ENCODE peak calls at places on chromosome 6, in ten cellular contexts. N, X, I, Y, G, E, V, R, T and D are unnamed samples.
A peak's percentile ranks its signal among the peaks of the same experiment; 100 is the strongest.

GRCh38 chr6:55379895-55380294 is 52.6 kb downstream of the GFRAL start:
- DNase-seq in Y (no peak), G (no peak), I (no peak), X (no peak), R (no peak), V (peak; percentile 24), E (peak; percentile 83), N (no peak), T (no peak), D (no peak)

GRCh38 chr6:139763468-139764214 is 389.2 kb upstream of the CITED2 start:
- DNase-seq in Y (no peak), G (no peak), R (no peak), T (no peak), V (peak; percentile 52), X (no peak), E (peak; percentile 40), N (no peak), I (no peak), D (no peak)

GRCh38 chr6:139757766-139758655 is 383.6 kb upstream of the CITED2 start:
- DNase-seq in R (no peak), Y (no peak), X (no peak), G (no peak), N (no peak), I (no peak), V (no peak), E (peak; percentile 69), T (no peak), D (no peak)

GRCh38 chr6:28486988-28487742 is 28.4 kb downstream of the GPX6 start:
- DNase-seq in N (no peak), G (no peak), V (no peak), E (no peak), R (no peak), Y (no peak), I (no peak), T (no peak), X (no peak), D (no peak)

GRCh38 chr6:166330612-166331011 is 11.7 kb downstream of the SFT2D1 start:
- DNase-seq in R (peak; percentile 65), V (peak; percentile 40), Y (no peak), G (no peak), N (peak; percentile 39), T (no peak), X (peak; percentile 72), I (no peak), E (peak; percentile 42), D (no peak)

GRCh38 chr6:81480139-81480538 is 272.3 kb downstream of the TENT5A start:
- DNase-seq in V (no peak), R (no peak), N (no peak), E (no peak), T (no peak), Y (no peak), G (no peak), I (no peak), X (no peak), D (no peak)

GRCh38 chr6:143337201-143337949 is 113.1 kb downstream of the ADAT2 start:
- DNase-seq in N (peak; percentile 25), V (peak; percentile 12), E (no peak), G (peak; percentile 5), I (peak; percentile 72), X (no peak), T (peak; percentile 47), R (peak; percentile 48), Y (peak; percentile 52), D (no peak)

GRCh38 chr6:20362623-20363022 is 39.1 kb upstream of the E2F3 start:
- DNase-seq in V (no peak), I (no peak), G (no peak), T (no peak), X (no peak), Y (no peak), R (no peak), E (peak; percentile 27), N (no peak), D (no peak)

GRCh38 chr6:69379518-69379917 is 417.3 kb downstream of the LMBRD1 start:
- DNase-seq in Y (no peak), R (no peak), T (no peak), E (no peak), V (no peak), X (no peak), I (no peak), G (no peak), N (no peak), D (no peak)

GRCh38 chr6:30360139-30360538 is 15.2 kb downstream of the RPP21 start:
- DNase-seq in G (no peak), V (no peak), Y (no peak), E (no peak), N (no peak), R (no peak), X (no peak), I (no peak), T (no peak), D (no peak)

GRCh38 chr6:55047433-55048044 is 126.8 kb upstream of the HCRTR2 start:
- DNase-seq in E (no peak), G (no peak), X (no peak), R (no peak), N (no peak), T (no peak), V (no peak), Y (no peak), I (no peak), D (no peak)

DNA sequence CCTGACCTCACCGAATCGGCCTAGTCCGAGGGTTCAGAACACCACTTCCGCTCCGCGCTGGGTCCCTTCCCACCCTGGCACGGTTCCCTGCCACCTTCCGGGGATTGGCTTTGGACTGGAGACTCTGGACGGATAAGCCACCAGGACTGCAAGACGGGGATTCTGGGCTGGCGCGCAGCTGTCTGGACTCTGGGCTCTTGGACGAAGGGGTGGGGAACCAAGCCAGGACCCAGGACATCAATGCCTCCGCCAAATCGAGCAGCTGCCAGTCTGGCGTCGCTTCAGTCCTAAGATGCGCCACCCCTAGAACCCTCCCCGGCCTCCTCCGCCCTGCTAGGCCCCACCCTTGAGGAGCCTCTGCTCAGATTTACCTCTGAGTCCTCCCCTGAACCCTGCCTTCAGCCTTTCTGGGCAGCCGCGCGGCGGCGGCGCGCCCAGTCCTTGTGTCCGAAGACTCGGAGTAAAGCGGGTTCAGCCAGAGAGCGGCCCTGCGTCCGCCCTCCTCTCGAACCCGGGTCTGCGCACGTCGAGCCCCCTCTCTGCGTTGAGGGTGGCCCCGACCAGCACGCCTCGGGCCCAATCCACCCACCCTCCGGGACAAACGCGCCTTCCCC is 1.2 kb downstream of the KCNK17 start:
- DNase-seq in R (peak; percentile 69), N (no peak), I (no peak), X (no peak), Y (no peak), E (no peak), V (no peak), G (no peak), T (no peak), D (no peak)
- H3K4me3 ChIP-seq in R (no peak overlapping the region), N (peak overlapping the region; percentile 49), I (peak overlapping the region; percentile 30), X (peak overlapping the region; percentile 41), Y (peak overlapping the region; percentile 46), E (no peak overlapping the region), V (no peak overlapping the region), G (no peak overlapping the region), T (no peak overlapping the region), D (no peak overlapping the region)

GRCh38 chr6:85674604-85675003 is 31.9 kb upstream of the SYNCRIP start:
- DNase-seq in I (no peak), E (peak; percentile 8), V (no peak), R (no peak), X (no peak), N (no peak), G (no peak), Y (no peak), T (peak; percentile 21), D (no peak)
- H3K4me3 ChIP-seq in I (no peak overlapping the region), E (no peak overlapping the region), V (peak overlapping the region; percentile 95), R (no peak overlapping the region), X (no peak overlapping the region), N (peak overlapping the region; percentile 94), G (no peak overlapping the region), Y (peak overlapping the region; percentile 84), T (peak overlapping the region; percentile 97), D (no peak overlapping the region)

DNA sequence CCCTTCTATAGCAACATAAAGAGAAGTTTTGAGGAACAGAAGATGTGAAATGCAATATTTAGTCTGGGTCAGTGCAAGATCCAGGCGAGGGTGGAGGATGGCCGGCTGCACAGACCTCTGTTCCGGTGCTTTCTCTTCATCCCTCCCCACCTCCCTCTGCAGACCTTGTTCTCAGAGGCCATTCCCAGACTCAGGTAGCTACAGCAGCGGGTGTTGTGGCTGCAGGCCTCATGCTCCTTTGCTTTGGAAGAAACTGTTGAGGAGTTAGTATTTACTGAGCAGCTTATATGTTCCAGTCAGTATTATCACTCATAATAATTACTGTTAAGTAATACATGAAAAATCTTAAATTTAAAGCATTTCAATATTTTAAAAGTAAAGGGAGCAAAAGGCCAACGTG is 1.7 kb downstream of the BTN3A3 start:
- DNase-seq in V (no peak), R (no peak), G (no peak), E (no peak), N (no peak), T (no peak), I (no peak), X (no peak), Y (no peak), D (no peak)
- H3K4me3 ChIP-seq in V (peak overlapping the region; percentile 89), R (no peak overlapping the region), G (no peak overlapping the region), E (no peak overlapping the region), N (peak overlapping the region; percentile 70), T (peak overlapping the region; percentile 76), I (peak overlapping the region; percentile 63), X (peak overlapping the region; percentile 58), Y (peak overlapping the region; percentile 61), D (no peak overlapping the region)

GRCh38 chr6:88491266-88491665 is 325.1 kb upstream of the CNR1 start:
- DNase-seq in G (no peak), X (no peak), E (no peak), V (no peak), T (no peak), R (no peak), Y (no peak), N (no peak), I (no peak), D (no peak)

GRCh38 chr6:88492824-88493223 is 326.7 kb upstream of the CNR1 start:
- DNase-seq in E (peak; percentile 12), R (no peak), G (no peak), N (no peak), V (peak; percentile 15), T (peak; percentile 53), X (no peak), Y (no peak), I (no peak), D (no peak)

GRCh38 chr6:88492241-88492640 is 326.1 kb upstream of the CNR1 start:
- DNase-seq in G (no peak), E (no peak), Y (no peak), V (no peak), I (no peak), R (no peak), T (no peak), N (no peak), X (no peak), D (no peak)

GRCh38 chr6:88490865-88491264 is 324.7 kb upstream of the CNR1 start:
- DNase-seq in R (no peak), X (no peak), G (peak; percentile 5), N (no peak), I (no peak), E (no peak), Y (no peak), V (no peak), T (no peak), D (no peak)

DNA sequence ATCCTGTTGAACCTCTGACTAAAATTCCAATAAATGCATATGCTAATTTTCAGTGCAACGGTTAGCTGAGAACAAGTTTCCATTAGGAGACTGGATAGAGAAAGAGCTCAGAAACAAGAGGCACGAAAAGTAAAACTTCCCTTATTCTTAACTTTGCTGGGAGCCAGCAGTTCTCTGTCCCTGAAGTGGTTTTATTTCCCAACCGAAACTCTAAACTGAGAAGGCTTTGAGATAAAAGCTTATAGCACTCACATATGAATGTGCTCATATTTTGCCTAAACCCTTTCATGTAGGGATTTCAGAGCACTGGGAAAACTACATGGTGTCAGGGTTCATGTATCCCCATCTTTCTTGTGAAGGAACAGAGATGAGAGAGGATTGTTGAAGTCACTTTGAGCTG is 324.0 kb upstream of the CNR1 start:
- DNase-seq in R (no peak), E (no peak), T (no peak), N (no peak), X (no peak), I (no peak), Y (no peak), V (no peak), G (no peak), D (no peak)
- H3K4me3 ChIP-seq in R (no peak overlapping the region), E (no peak overlapping the region), T (no peak overlapping the region), N (no peak overlapping the region), X (no peak overlapping the region), I (no peak overlapping the region), Y (no peak overlapping the region), V (no peak overlapping the region), G (no peak overlapping the region), D (no peak overlapping the region)